ENCODE peak calls at places on chromosomes 1 and 21, in nine cellular contexts. U is upper lobe of right lung, Z is brain microvascular endothelial cell, S is H7, O is neural progenitor cell, X is left ventricle myocardium inferior, G is PC-3, N is cardiac fibroblast, W is GM12865. M is an unnamed sample.

GRCh38 chr1:234239515-234239914 is 133.7 kb upstream of the COA6 start:
- DNase-seq in U (no peak), Z (no peak), S (no peak), O (no peak), X (no peak), G (no peak), N (no peak), W (no peak), M (peak; percentile 36)

GRCh38 chr1:169109561-169110134 is 3.2 kb downstream of the ATP1B1 start:
- DNase-seq in U (no peak), Z (peak; percentile 96), S (no peak), O (peak; percentile 33), X (peak; percentile 24), G (peak; percentile 84), N (peak; percentile 93), W (no peak), M (peak; percentile 87)

GRCh38 chr1:19750101-19750881 is 49.4 kb downstream of the TMCO4 start:
- DNase-seq in U (no peak), Z (no peak), S (no peak), O (no peak), X (no peak), G (peak; percentile 91), N (no peak), W (no peak), M (no peak)

GRCh38 chr1:23019851-23020625 is 770 bp downstream of the KDM1A start:
- DNase-seq in U (peak; percentile 69), Z (peak; percentile 28), S (peak; percentile 48), O (peak; percentile 74), X (peak; percentile 15), G (peak; percentile 45), N (peak; percentile 49), W (peak; percentile 56), M (no peak)

GRCh38 chr1:1431845-1432565 is 3.5 kb upstream of the VWA1 start:
- DNase-seq in U (peak; percentile 90), Z (no peak), S (peak; percentile 77), O (peak; percentile 53), X (peak; percentile 75), G (peak; percentile 37), N (peak; percentile 54), W (no peak), M (peak; percentile 75)

GRCh38 chr1:241391926-241392710 is 35.1 kb upstream of the RGS7 start:
- DNase-seq in U (no peak), Z (no peak), S (no peak), O (no peak), X (no peak), G (peak; percentile 89), N (no peak), W (no peak), M (no peak)

GRCh38 chr1:72218141-72218739 is 64.1 kb downstream of the NEGR1 start:
- DNase-seq in U (no peak), Z (no peak), S (no peak), O (no peak), X (no peak), G (no peak), N (no peak), W (no peak), M (no peak)

GRCh38 chr1:15051898-15052528 is 101.5 kb upstream of the TMEM51 start:
- DNase-seq in U (no peak), Z (no peak), S (no peak), O (no peak), X (no peak), G (no peak), N (peak; percentile 9), W (no peak), M (no peak)

GRCh38 chr1:180571060-180571831 is 12.5 kb downstream of the OVAAL start:
- DNase-seq in U (no peak), Z (no peak), S (no peak), O (no peak), X (no peak), G (peak; percentile 10), N (no peak), W (no peak), M (no peak)

GRCh38 chr21:33640697-33641338 is 723 bp downstream of the CRYZL1 start:
- DNase-seq in U (no peak), Z (no peak), S (no peak), O (peak; percentile 43), X (no peak), G (peak; percentile 36), N (peak; percentile 26), W (peak; percentile 34), M (no peak)
- H3K4me3 ChIP-seq in U (peak overlapping the region; percentile 65), Z (peak overlapping the region; percentile 94), S (peak overlapping the region; percentile 83), O (peak overlapping the region; percentile 60), X (peak overlapping the region; percentile 92), G (peak overlapping the region; percentile 91), N (peak overlapping the region; percentile 69), W (peak overlapping the region; percentile 72), M (peak overlapping the region; percentile 71)

DNA sequence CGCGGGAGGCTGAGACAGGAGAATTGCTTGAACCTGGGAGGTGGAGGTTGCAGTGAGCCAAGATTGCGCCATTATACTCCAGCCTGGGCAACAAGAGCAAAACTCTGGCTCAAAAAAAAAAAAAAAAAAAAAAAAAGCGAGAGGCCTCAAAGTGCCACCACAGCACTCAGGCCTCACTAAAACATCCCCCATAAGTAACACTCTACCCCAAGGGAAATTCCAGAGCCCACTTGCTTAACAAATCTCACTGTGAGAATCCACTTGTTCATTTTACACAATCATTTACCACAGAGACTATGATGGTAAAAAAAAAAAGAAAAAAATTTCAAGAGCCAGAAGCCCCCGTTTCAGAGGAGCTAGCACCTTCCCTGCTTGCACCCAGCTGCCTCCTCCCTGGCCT is 26.3 kb upstream of the EXOSC10 start:
- DNase-seq in U (no peak), Z (no peak), S (no peak), O (no peak), X (no peak), G (no peak), N (no peak), W (no peak), M (no peak)
- H3K4me3 ChIP-seq in U (no peak overlapping the region), Z (no peak overlapping the region), S (no peak overlapping the region), O (no peak overlapping the region), X (no peak overlapping the region), G (no peak overlapping the region), N (no peak overlapping the region), W (no peak overlapping the region), M (no peak overlapping the region)

GRCh38 chr1:221541296-221541695 is 200.6 kb downstream of the DUSP10 start:
- DNase-seq in U (no peak), Z (no peak), S (no peak), O (no peak), X (no peak), G (no peak), N (no peak), W (no peak), M (no peak)
- H3K4me3 ChIP-seq in U (no peak overlapping the region), Z (no peak overlapping the region), S (no peak overlapping the region), O (no peak overlapping the region), X (no peak overlapping the region), G (no peak overlapping the region), N (no peak overlapping the region), W (no peak overlapping the region), M (no peak overlapping the region)

GRCh38 chr1:114322207-114322606 is 168.5 kb upstream of the SYT6 start:
- DNase-seq in U (no peak), Z (no peak), S (no peak), O (no peak), X (no peak), G (no peak), N (no peak), W (no peak), M (no peak)

GRCh38 chr1:114320586-114320985 is 166.9 kb upstream of the SYT6 start:
- DNase-seq in U (no peak), Z (peak; percentile 83), S (no peak), O (no peak), X (no peak), G (peak; percentile 65), N (peak; percentile 30), W (no peak), M (no peak)

GRCh38 chr1:114318951-114319350 is 165.3 kb upstream of the SYT6 start:
- DNase-seq in U (no peak), Z (no peak), S (no peak), O (no peak), X (no peak), G (no peak), N (no peak), W (no peak), M (no peak)

GRCh38 chr1:114322726-114323125 is 169.1 kb upstream of the SYT6 start:
- DNase-seq in U (no peak), Z (no peak), S (no peak), O (no peak), X (no peak), G (no peak), N (peak; percentile 22), W (no peak), M (no peak)

DNA sequence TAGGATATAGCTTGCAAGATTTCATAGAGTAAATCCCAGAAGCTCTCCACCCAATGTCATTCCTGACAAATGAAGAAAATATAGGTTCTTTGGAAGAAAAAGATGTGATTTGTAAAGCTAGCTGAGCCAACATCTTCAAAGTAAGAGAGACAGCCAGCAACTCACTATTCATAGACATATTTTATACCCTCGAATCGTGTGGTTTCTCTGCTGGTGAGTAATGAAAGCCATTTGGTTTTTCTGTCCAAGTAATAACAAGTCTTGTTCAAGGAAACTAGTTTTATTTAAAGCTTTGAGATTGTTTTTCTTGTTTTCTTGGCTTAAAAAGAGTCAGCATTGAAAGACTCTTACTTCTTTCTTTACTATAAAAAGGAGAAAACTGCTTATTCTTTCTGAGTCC is 165.8 kb upstream of the SYT6 start:
- DNase-seq in U (no peak), Z (peak; percentile 41), S (no peak), O (no peak), X (no peak), G (peak; percentile 24), N (peak; percentile 3), W (no peak), M (no peak)
- H3K4me3 ChIP-seq in U (no peak overlapping the region), Z (no peak overlapping the region), S (no peak overlapping the region), O (no peak overlapping the region), X (no peak overlapping the region), G (no peak overlapping the region), N (no peak overlapping the region), W (no peak overlapping the region), M (no peak overlapping the region)

GRCh38 chr1:182066934-182067333 is 5.4 kb upstream of the ZNF648 start:
- DNase-seq in U (no peak), Z (no peak), S (no peak), O (no peak), X (no peak), G (no peak), N (no peak), W (no peak), M (no peak)

GRCh38 chr1:182061597-182061996 is at the start of gene ZNF648:
- DNase-seq in U (no peak), Z (no peak), S (no peak), O (peak; percentile 30), X (no peak), G (no peak), N (no peak), W (no peak), M (peak; percentile 26)

GRCh38 chr1:182062223-182062622 is 711 bp upstream of the ZNF648 start:
- DNase-seq in U (no peak), Z (no peak), S (no peak), O (no peak), X (no peak), G (no peak), N (no peak), W (no peak), M (no peak)

GRCh38 chr1:182064611-182065010 is 3.1 kb upstream of the ZNF648 start:
- DNase-seq in U (no peak), Z (no peak), S (no peak), O (no peak), X (no peak), G (no peak), N (no peak), W (no peak), M (no peak)

GRCh38 chr1:182065126-182065845 is 3.8 kb upstream of the ZNF648 start:
- DNase-seq in U (no peak), Z (no peak), S (no peak), O (no peak), X (no peak), G (no peak), N (no peak), W (no peak), M (no peak)
- H3K4me3 ChIP-seq in U (no peak overlapping the region), Z (no peak overlapping the region), S (no peak overlapping the region), O (no peak overlapping the region), X (no peak overlapping the region), G (no peak overlapping the region), N (no peak overlapping the region), W (no peak overlapping the region), M (no peak overlapping the region)